ENCODE peak calls at places on chromosomes 6 and 20, in nine cellular contexts. One of them, this sample, is unnamed.

GRCh38 chr6:90938116-90938515 is 351.2 kb upstream of the MAP3K7 start:
- DNase-seq in PC-3: peak; percentile 5
- DNase-seq in neural progenitor cell: no peak
- DNase-seq in omental fat pad: no peak
- DNase-seq in nephron progenitor cell: no peak
- DNase-seq in fibroblast of mammary gland: no peak
- DNase-seq in BE2C: no peak
- DNase-seq in esophagus squamous epithelium: no peak
- DNase-seq in Calu3: no peak
- DNase-seq in this sample: peak; percentile 37

GRCh38 chr6:21831531-21832291 is 238.2 kb downstream of the SOX4 start:
- DNase-seq in Calu3: no peak
- DNase-seq in fibroblast of mammary gland: peak; percentile 48
- DNase-seq in nephron progenitor cell: peak; percentile 12
- DNase-seq in esophagus squamous epithelium: no peak
- DNase-seq in PC-3: no peak
- DNase-seq in BE2C: no peak
- DNase-seq in neural progenitor cell: peak; percentile 54
- DNase-seq in omental fat pad: no peak
- DNase-seq in this sample: no peak

GRCh38 chr20:1324598-1325172 is 4.3 kb downstream of the SDCBP2 start:
- DNase-seq in esophagus squamous epithelium: no peak
- DNase-seq in omental fat pad: peak; percentile 46
- DNase-seq in PC-3: peak; percentile 66
- DNase-seq in Calu3: no peak
- DNase-seq in nephron progenitor cell: no peak
- DNase-seq in fibroblast of mammary gland: peak; percentile 91
- DNase-seq in neural progenitor cell: no peak
- DNase-seq in BE2C: no peak
- DNase-seq in this sample: peak; percentile 73

GRCh38 chr20:45419188-45420091 is 3.5 kb downstream of the PIGT start:
- DNase-seq in Calu3: peak; percentile 57
- DNase-seq in nephron progenitor cell: no peak
- DNase-seq in esophagus squamous epithelium: no peak
- DNase-seq in PC-3: peak; percentile 100
- DNase-seq in neural progenitor cell: no peak
- DNase-seq in BE2C: no peak
- DNase-seq in omental fat pad: no peak
- DNase-seq in fibroblast of mammary gland: peak; percentile 100
- DNase-seq in this sample: peak; percentile 99

GRCh38 chr6:137767931-137768690 is 98.9 kb upstream of the TNFAIP3 start:
- DNase-seq in Calu3: no peak
- DNase-seq in omental fat pad: no peak
- DNase-seq in esophagus squamous epithelium: no peak
- DNase-seq in neural progenitor cell: no peak
- DNase-seq in fibroblast of mammary gland: peak; percentile 88
- DNase-seq in nephron progenitor cell: no peak
- DNase-seq in PC-3: no peak
- DNase-seq in BE2C: no peak
- DNase-seq in this sample: peak; percentile 7

GRCh38 chr6:43181621-43181941 is 415 bp upstream of the CUL9 start:
- DNase-seq in nephron progenitor cell: no peak
- DNase-seq in esophagus squamous epithelium: no peak
- DNase-seq in neural progenitor cell: no peak
- DNase-seq in PC-3: no peak
- DNase-seq in Calu3: no peak
- DNase-seq in fibroblast of mammary gland: no peak
- DNase-seq in BE2C: no peak
- DNase-seq in omental fat pad: no peak
- DNase-seq in this sample: no peak

GRCh38 chr20:62054451-62054953 is 11.2 kb downstream of the TAF4 start:
- DNase-seq in esophagus squamous epithelium: no peak
- DNase-seq in PC-3: no peak
- DNase-seq in BE2C: no peak
- DNase-seq in omental fat pad: no peak
- DNase-seq in neural progenitor cell: no peak
- DNase-seq in nephron progenitor cell: no peak
- DNase-seq in Calu3: no peak
- DNase-seq in fibroblast of mammary gland: no peak
- DNase-seq in this sample: no peak

GRCh38 chr6:158894192-158894591 is 75.0 kb upstream of the EZR start:
- DNase-seq in esophagus squamous epithelium: no peak
- DNase-seq in fibroblast of mammary gland: peak; percentile 56
- DNase-seq in nephron progenitor cell: no peak
- DNase-seq in neural progenitor cell: peak; percentile 59
- DNase-seq in omental fat pad: no peak
- DNase-seq in PC-3: peak; percentile 84
- DNase-seq in Calu3: peak; percentile 55
- DNase-seq in BE2C: no peak
- DNase-seq in this sample: peak; percentile 93

GRCh38 chr20:38117635-38118034 is 47.4 kb downstream of the TGM2 start:
- DNase-seq in omental fat pad: no peak
- DNase-seq in fibroblast of mammary gland: no peak
- DNase-seq in nephron progenitor cell: no peak
- DNase-seq in neural progenitor cell: no peak
- DNase-seq in BE2C: no peak
- DNase-seq in PC-3: peak; percentile 96
- DNase-seq in esophagus squamous epithelium: no peak
- DNase-seq in Calu3: peak; percentile 37
- DNase-seq in this sample: peak; percentile 82

GRCh38 chr6:147203311-147204059 is 732 bp upstream of the STXBP5 start:
- DNase-seq in Calu3: peak; percentile 55
- DNase-seq in BE2C: peak; percentile 82
- DNase-seq in omental fat pad: peak; percentile 24
- DNase-seq in esophagus squamous epithelium: no peak
- DNase-seq in nephron progenitor cell: peak; percentile 77
- DNase-seq in PC-3: peak; percentile 54
- DNase-seq in neural progenitor cell: peak; percentile 88
- DNase-seq in fibroblast of mammary gland: peak; percentile 68
- DNase-seq in this sample: peak; percentile 73

GRCh38 chr20:58457083-58457680 is 58.0 kb downstream of the APCDD1L start:
- DNase-seq in esophagus squamous epithelium: no peak
- DNase-seq in omental fat pad: no peak
- DNase-seq in PC-3: peak; percentile 38
- DNase-seq in nephron progenitor cell: no peak
- DNase-seq in neural progenitor cell: no peak
- DNase-seq in fibroblast of mammary gland: peak; percentile 93
- DNase-seq in BE2C: peak; percentile 93
- DNase-seq in Calu3: no peak
- DNase-seq in this sample: peak; percentile 94

GRCh38 chr6:143397229-143398222 is 53.0 kb downstream of the ADAT2 start:
- DNase-seq in esophagus squamous epithelium: no peak
- DNase-seq in nephron progenitor cell: peak; percentile 39
- DNase-seq in PC-3: peak; percentile 92
- DNase-seq in Calu3: peak; percentile 83
- DNase-seq in neural progenitor cell: peak; percentile 20
- DNase-seq in fibroblast of mammary gland: peak; percentile 86
- DNase-seq in omental fat pad: peak; percentile 31
- DNase-seq in BE2C: no peak
- DNase-seq in this sample: peak; percentile 36

GRCh38 chr6:81690073-81690472 is 62.4 kb downstream of the TENT5A start:
- DNase-seq in neural progenitor cell: no peak
- DNase-seq in BE2C: no peak
- DNase-seq in nephron progenitor cell: no peak
- DNase-seq in PC-3: no peak
- DNase-seq in omental fat pad: no peak
- DNase-seq in Calu3: no peak
- DNase-seq in fibroblast of mammary gland: no peak
- DNase-seq in esophagus squamous epithelium: no peak
- DNase-seq in this sample: no peak

GRCh38 chr6:33426590-33427563 is 7.0 kb downstream of the SYNGAP1 start:
- DNase-seq in neural progenitor cell: peak; percentile 34
- DNase-seq in nephron progenitor cell: no peak
- DNase-seq in BE2C: no peak
- DNase-seq in omental fat pad: no peak
- DNase-seq in fibroblast of mammary gland: no peak
- DNase-seq in esophagus squamous epithelium: no peak
- DNase-seq in Calu3: no peak
- DNase-seq in PC-3: no peak
- DNase-seq in this sample: no peak

GRCh38 chr6:33428891-33429744 is 9.3 kb downstream of the SYNGAP1 start:
- DNase-seq in Calu3: no peak
- DNase-seq in BE2C: no peak
- DNase-seq in nephron progenitor cell: no peak
- DNase-seq in PC-3: no peak
- DNase-seq in esophagus squamous epithelium: no peak
- DNase-seq in omental fat pad: no peak
- DNase-seq in fibroblast of mammary gland: no peak
- DNase-seq in neural progenitor cell: no peak
- DNase-seq in this sample: no peak

GRCh38 chr6:33427585-33428218 is 7.8 kb downstream of the SYNGAP1 start:
- DNase-seq in PC-3: peak; percentile 18
- DNase-seq in esophagus squamous epithelium: no peak
- DNase-seq in omental fat pad: no peak
- DNase-seq in nephron progenitor cell: peak; percentile 77
- DNase-seq in fibroblast of mammary gland: no peak
- DNase-seq in neural progenitor cell: peak; percentile 79
- DNase-seq in BE2C: peak; percentile 66
- DNase-seq in Calu3: peak; percentile 75
- DNase-seq in this sample: no peak

GRCh38 chr6:33429745-33430042 is 9.8 kb downstream of the SYNGAP1 start:
- DNase-seq in omental fat pad: no peak
- DNase-seq in fibroblast of mammary gland: no peak
- DNase-seq in esophagus squamous epithelium: no peak
- DNase-seq in Calu3: no peak
- DNase-seq in nephron progenitor cell: no peak
- DNase-seq in neural progenitor cell: no peak
- DNase-seq in PC-3: no peak
- DNase-seq in BE2C: no peak
- DNase-seq in this sample: no peak

GRCh38 chr6:33428219-33428890 is 8.5 kb downstream of the SYNGAP1 start:
- DNase-seq in omental fat pad: no peak
- DNase-seq in neural progenitor cell: peak; percentile 50
- DNase-seq in esophagus squamous epithelium: no peak
- DNase-seq in fibroblast of mammary gland: peak; percentile 35
- DNase-seq in Calu3: peak; percentile 63
- DNase-seq in BE2C: peak; percentile 54
- DNase-seq in PC-3: peak; percentile 61
- DNase-seq in nephron progenitor cell: no peak
- DNase-seq in this sample: peak; percentile 34
- TF ChIP-seq CTCF in omental fat pad: no peak
- TF ChIP-seq CTCF in neural progenitor cell: peak; percentile 40
- TF ChIP-seq CTCF in esophagus squamous epithelium: peak; percentile 44
- TF ChIP-seq CTCF in fibroblast of mammary gland: peak; percentile 25
- TF ChIP-seq CTCF in Calu3: peak; percentile 64
- TF ChIP-seq CTCF in BE2C: peak; percentile 60
- TF ChIP-seq CTCF in PC-3: peak; percentile 58
- TF ChIP-seq CTCF in nephron progenitor cell: no peak
- TF ChIP-seq CTCF in this sample: peak; percentile 71

DNA sequence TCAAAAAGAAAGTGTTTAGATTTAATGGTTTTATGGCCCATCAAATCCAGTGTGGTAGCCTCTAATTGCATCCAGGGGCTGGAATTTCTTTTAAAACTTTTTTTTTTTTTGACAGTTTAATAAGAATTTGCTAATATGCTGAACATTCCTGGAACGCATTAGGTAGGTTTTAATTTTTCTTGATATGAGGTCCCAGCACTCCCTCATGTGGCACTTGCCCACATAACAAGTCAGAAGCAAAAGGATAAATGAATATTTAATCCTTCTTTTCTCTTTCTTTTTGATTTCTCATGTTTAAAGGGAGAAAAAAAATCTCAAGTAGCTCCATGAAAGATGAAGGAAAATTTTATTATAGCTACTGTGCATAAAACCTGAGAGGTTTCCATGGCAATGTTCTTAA is 13.5 kb downstream of the HAO1 start:
- DNase-seq in BE2C: no peak
- DNase-seq in fibroblast of mammary gland: peak; percentile 55
- DNase-seq in nephron progenitor cell: no peak
- DNase-seq in esophagus squamous epithelium: no peak
- DNase-seq in omental fat pad: no peak
- DNase-seq in neural progenitor cell: peak; percentile 28
- DNase-seq in PC-3: peak; percentile 67
- DNase-seq in Calu3: peak; percentile 12
- DNase-seq in this sample: peak; percentile 25
- TF ChIP-seq CTCF in BE2C: peak; percentile 69
- TF ChIP-seq CTCF in fibroblast of mammary gland: peak; percentile 63
- TF ChIP-seq CTCF in nephron progenitor cell: peak; percentile 44
- TF ChIP-seq CTCF in esophagus squamous epithelium: peak; percentile 16
- TF ChIP-seq CTCF in omental fat pad: no peak
- TF ChIP-seq CTCF in neural progenitor cell: peak; percentile 71
- TF ChIP-seq CTCF in PC-3: peak; percentile 92
- TF ChIP-seq CTCF in Calu3: no peak
- TF ChIP-seq CTCF in this sample: peak; percentile 80

GRCh38 chr6:166465671-166466087 is 82.9 kb upstream of the MPC1 start:
- DNase-seq in omental fat pad: no peak
- DNase-seq in Calu3: no peak
- DNase-seq in neural progenitor cell: no peak
- DNase-seq in esophagus squamous epithelium: no peak
- DNase-seq in BE2C: no peak
- DNase-seq in fibroblast of mammary gland: peak; percentile 56
- DNase-seq in PC-3: no peak
- DNase-seq in nephron progenitor cell: no peak
- DNase-seq in this sample: peak; percentile 60
- TF ChIP-seq CTCF in omental fat pad: no peak
- TF ChIP-seq CTCF in Calu3: no peak
- TF ChIP-seq CTCF in neural progenitor cell: no peak
- TF ChIP-seq CTCF in esophagus squamous epithelium: no peak
- TF ChIP-seq CTCF in BE2C: peak; percentile 15
- TF ChIP-seq CTCF in fibroblast of mammary gland: peak; percentile 35
- TF ChIP-seq CTCF in PC-3: no peak
- TF ChIP-seq CTCF in nephron progenitor cell: no peak
- TF ChIP-seq CTCF in this sample: peak; percentile 67

DNA sequence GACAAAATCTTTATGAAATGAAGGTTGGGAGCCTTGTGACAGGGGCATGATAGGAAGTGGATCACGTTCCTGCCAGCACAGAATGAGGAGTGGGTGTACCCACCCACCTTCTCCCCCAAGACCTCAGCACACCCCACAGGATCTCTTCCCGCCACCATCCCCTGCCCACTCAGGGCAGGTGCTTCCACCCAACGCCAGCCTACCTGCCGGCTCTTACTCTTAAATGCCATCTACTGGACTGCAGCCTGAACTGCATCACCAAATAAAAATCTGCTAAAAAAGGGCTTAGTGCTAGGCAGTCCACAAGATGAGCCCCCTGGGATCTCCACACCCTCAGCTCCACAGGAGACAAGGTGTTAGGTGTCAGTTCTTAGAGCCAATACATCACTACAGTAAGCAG is 20.6 kb downstream of the DTNBP1 start:
- DNase-seq in nephron progenitor cell: no peak
- DNase-seq in omental fat pad: no peak
- DNase-seq in BE2C: no peak
- DNase-seq in fibroblast of mammary gland: no peak
- DNase-seq in esophagus squamous epithelium: no peak
- DNase-seq in PC-3: peak; percentile 44
- DNase-seq in Calu3: no peak
- DNase-seq in neural progenitor cell: no peak
- DNase-seq in this sample: no peak
- TF ChIP-seq CTCF in nephron progenitor cell: no peak
- TF ChIP-seq CTCF in omental fat pad: no peak
- TF ChIP-seq CTCF in BE2C: peak; percentile 38
- TF ChIP-seq CTCF in fibroblast of mammary gland: peak; percentile 41
- TF ChIP-seq CTCF in esophagus squamous epithelium: no peak
- TF ChIP-seq CTCF in PC-3: peak; percentile 67
- TF ChIP-seq CTCF in Calu3: peak; percentile 40
- TF ChIP-seq CTCF in neural progenitor cell: peak; percentile 44
- TF ChIP-seq CTCF in this sample: peak; percentile 63

DNA sequence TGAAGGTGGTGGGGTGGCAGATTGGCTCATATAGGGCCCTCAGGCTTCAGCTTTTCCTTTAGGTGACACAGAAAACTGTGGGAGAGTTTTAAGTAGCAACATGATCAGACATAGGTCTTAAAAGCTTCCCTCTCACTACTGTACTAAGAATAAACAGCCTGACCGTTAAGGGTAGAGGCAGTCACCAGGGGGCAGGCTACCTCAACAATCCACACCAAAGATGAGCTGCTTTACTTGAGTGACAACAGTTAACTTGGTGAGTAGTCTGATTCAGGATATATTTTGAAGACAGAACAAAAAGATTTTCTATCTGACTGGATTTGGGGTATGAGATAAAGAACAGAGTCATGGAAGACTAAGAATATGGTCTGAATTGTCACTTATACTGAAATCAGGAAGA is 193.1 kb upstream of the SHLD1 start:
- DNase-seq in PC-3: peak; percentile 66
- DNase-seq in neural progenitor cell: peak; percentile 61
- DNase-seq in nephron progenitor cell: peak; percentile 31
- DNase-seq in fibroblast of mammary gland: peak; percentile 59
- DNase-seq in Calu3: peak; percentile 48
- DNase-seq in esophagus squamous epithelium: no peak
- DNase-seq in omental fat pad: no peak
- DNase-seq in BE2C: peak; percentile 58
- DNase-seq in this sample: peak; percentile 36
- TF ChIP-seq CTCF in PC-3: peak; percentile 88
- TF ChIP-seq CTCF in neural progenitor cell: peak; percentile 68
- TF ChIP-seq CTCF in nephron progenitor cell: peak; percentile 51
- TF ChIP-seq CTCF in fibroblast of mammary gland: peak; percentile 69
- TF ChIP-seq CTCF in Calu3: no peak
- TF ChIP-seq CTCF in esophagus squamous epithelium: peak; percentile 47
- TF ChIP-seq CTCF in omental fat pad: no peak
- TF ChIP-seq CTCF in BE2C: peak; percentile 78
- TF ChIP-seq CTCF in this sample: peak; percentile 82

This sample was measured in HFFc6.